ENCODE peak calls at places on chromosomes 4 and X, in six cellular contexts. J is H1, O is GM12878, L is HCT116, F is K562, V is HepG2. T is an unnamed sample.

GRCh38 chrX:135433531-135434257 is 11.9 kb downstream of the SMIM10L2A start:
- DNase-seq in J (no peak), O (no peak), L (no peak), F (no peak), V (no peak), T (no peak)

GRCh38 chrX:30822719-30823118 is 66.3 kb downstream of the TAB3 start:
- DNase-seq in J (no peak), O (no peak), L (no peak), F (no peak), V (no peak), T (no peak)

GRCh38 chr4:39883645-39884044 is 94.1 kb downstream of the PDS5A start:
- DNase-seq in J (no peak), O (no peak), L (no peak), F (no peak), V (no peak), T (no peak)

GRCh38 chrX:116240446-116240845 is 69.9 kb downstream of the AGTR2 start:
- DNase-seq in J (no peak), O (no peak), L (no peak), F (no peak), V (no peak), T (no peak)

GRCh38 chr4:76078033-76078613 is 3.6 kb downstream of the ART3 start:
- DNase-seq in J (no peak), O (no peak), L (no peak), F (no peak), V (no peak), T (no peak)

GRCh38 chrX:100636321-100636991 is at the start of gene TSPAN6:
- DNase-seq in J (peak; percentile 81), O (no peak), L (peak; percentile 81), F (peak; percentile 11), V (peak; percentile 86), T (peak; percentile 73)

GRCh38 chr4:99783940-99784339 is 32.7 kb upstream of the DAPP1 start:
- DNase-seq in J (no peak), O (no peak), L (no peak), F (no peak), V (no peak), T (no peak)

GRCh38 chr4:109155112-109155511 is 147.3 kb downstream of the COL25A1 start:
- DNase-seq in J (no peak), O (no peak), L (no peak), F (no peak), V (no peak), T (no peak)

GRCh38 chr4:7021930-7022658 is 21.1 kb upstream of the TADA2B start:
- DNase-seq in J (no peak), O (no peak), L (no peak), F (no peak), V (no peak), T (no peak)

GRCh38 chr4:142473218-142473959 is 372.7 kb downstream of the INPP4B start:
- DNase-seq in J (no peak), O (no peak), L (no peak), F (no peak), V (no peak), T (no peak)

GRCh38 chr4:122331195-122331594 is 47.6 kb upstream of the ADAD1 start:
- DNase-seq in J (no peak), O (no peak), L (no peak), F (no peak), V (no peak), T (no peak)

GRCh38 chrX:149638860-149639259 is 7.3 kb upstream of the TMEM185A start:
- DNase-seq in J (no peak), O (no peak), L (no peak), F (no peak), V (no peak), T (no peak)

GRCh38 chr4:139973015-139973414 is 181.0 kb downstream of the MAML3 start:
- DNase-seq in J (no peak), O (no peak), L (no peak), F (no peak), V (no peak), T (no peak)

GRCh38 chr4:85607624-85608023 is 132.7 kb downstream of the ARHGAP24 start:
- DNase-seq in J (no peak), O (peak; percentile 54), L (no peak), F (no peak), V (no peak), T (no peak)

GRCh38 chr4:163693211-163693610 is 198.7 kb downstream of the TMA16 start:
- DNase-seq in J (no peak), O (no peak), L (no peak), F (no peak), V (no peak), T (no peak)

GRCh38 chr4:146654976-146655761 is 16.5 kb downstream of the POU4F2 start:
- DNase-seq in J (peak; percentile 77), O (no peak), L (no peak), F (no peak), V (no peak), T (no peak)

GRCh38 chr4:41204400-41204978 is 9.9 kb downstream of the APBB2 start:
- DNase-seq in J (no peak), O (no peak), L (peak; percentile 67), F (no peak), V (peak; percentile 30), T (no peak)

GRCh38 chrX:53479295-53479694 is 45.1 kb upstream of the HSD17B10 start:
- DNase-seq in J (no peak), O (no peak), L (no peak), F (peak; percentile 38), V (no peak), T (peak; percentile 49)

GRCh38 chr4:5708171-5708828 is at the start of gene EVC2:
- DNase-seq in J (peak; percentile 82), O (no peak), L (no peak), F (peak; percentile 14), V (no peak), T (peak; percentile 33)

GRCh38 chr4:183905081-183905592 is at the start of gene STOX2:
- DNase-seq in J (peak; percentile 75), O (no peak), L (no peak), F (no peak), V (peak; percentile 26), T (no peak)

GRCh38 chr4:78200004-78200403 is 142.9 kb downstream of the FRAS1 start:
- DNase-seq in J (no peak), O (no peak), L (no peak), F (no peak), V (no peak), T (no peak)

GRCh38 chrX:425056-425455 is 38.3 kb upstream of the PPP2R3B start:
- DNase-seq in J (no peak), O (no peak), L (no peak), F (no peak), V (no peak), T (no peak)

GRCh38 chr4:123305746-123306145 is 90.8 kb upstream of the SPRY1 start:
- DNase-seq in J (no peak), O (no peak), L (no peak), F (no peak), V (no peak), T (no peak)

GRCh38 chr4:161564230-161564834 is 599.5 kb downstream of the FSTL5 start:
- DNase-seq in J (no peak), O (no peak), L (no peak), F (no peak), V (no peak), T (no peak)

GRCh38 chr4:140756292-140757219 is at the start of gene TBC1D9:
- DNase-seq in J (peak; percentile 79), O (peak; percentile 25), L (peak; percentile 86), F (no peak), V (peak; percentile 68), T (peak; percentile 90)

GRCh38 chr4:54230479-54231418 is 1.7 kb downstream of the PDGFRA start:
- DNase-seq in J (peak; percentile 76), O (no peak), L (no peak), F (no peak), V (no peak), T (no peak)

GRCh38 chrX:105211051-105211575 is 9.4 kb downstream of the TEX13A start:
- DNase-seq in J (no peak), O (no peak), L (no peak), F (no peak), V (no peak), T (no peak)

DNA sequence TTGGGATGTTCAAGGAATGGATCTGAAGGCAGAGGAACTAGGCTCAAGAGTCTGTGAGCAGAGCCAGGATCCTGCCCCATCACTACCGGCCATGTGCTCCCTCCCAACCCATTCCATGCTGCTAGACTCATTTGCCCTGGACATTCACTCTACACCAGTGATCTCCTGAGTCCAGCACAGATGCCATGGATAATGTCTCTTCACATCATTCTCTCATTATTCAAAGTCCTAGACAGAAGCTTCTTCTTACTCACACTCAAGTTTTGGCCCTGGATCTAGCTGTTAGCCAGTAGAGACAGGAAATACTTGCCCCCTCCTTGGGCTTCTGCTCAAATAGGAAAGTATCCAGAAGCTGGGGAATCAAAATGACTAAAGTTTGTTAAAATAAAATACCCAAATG is 266.8 kb upstream of the LDB2 start:
- DNase-seq in J (no peak), O (no peak), L (no peak), F (no peak), V (no peak), T (no peak)
- TF ChIP-seq ZNF274 in J (no peak), O (no peak), L (no peak), F (no peak), V (no peak), T (no peak)

GRCh38 chrX:108270739-108271396 is 167.4 kb downstream of the COL4A6 start:
- DNase-seq in J (no peak), O (no peak), L (no peak), F (no peak), V (no peak), T (no peak)
- H3K27me3 ChIP-seq in J (no peaks in the 10 kb centered on the region), O (no peaks in the 10 kb centered on the region), L (no peaks in the 10 kb centered on the region), F (no peaks in the 10 kb centered on the region), V (no peaks in the 10 kb centered on the region), T (no peaks in the 10 kb centered on the region)

GRCh38 chr4:92307156-92307555 is 3.4 kb downstream of the GRID2 start:
- DNase-seq in J (no peak), O (no peak), L (no peak), F (no peak), V (no peak), T (no peak)

GRCh38 chr4:92305148-92305877 is 1.5 kb downstream of the GRID2 start:
- DNase-seq in J (peak; percentile 93), O (no peak), L (peak; percentile 22), F (no peak), V (no peak), T (peak; percentile 77)

GRCh38 chr4:92304636-92305035 is 870 bp downstream of the GRID2 start:
- DNase-seq in J (peak; percentile 62), O (no peak), L (no peak), F (no peak), V (no peak), T (no peak)

GRCh38 chr4:92305878-92306520 is 2.2 kb downstream of the GRID2 start:
- DNase-seq in J (peak; percentile 63), O (no peak), L (no peak), F (no peak), V (no peak), T (no peak)

GRCh38 chr4:92307886-92308285 is 4.1 kb downstream of the GRID2 start:
- DNase-seq in J (no peak), O (no peak), L (no peak), F (no peak), V (no peak), T (no peak)
- TF ChIP-seq ZNF274 in J (no peak), O (no peak), L (no peak), F (no peak), V (no peak), T (no peak)

DNA sequence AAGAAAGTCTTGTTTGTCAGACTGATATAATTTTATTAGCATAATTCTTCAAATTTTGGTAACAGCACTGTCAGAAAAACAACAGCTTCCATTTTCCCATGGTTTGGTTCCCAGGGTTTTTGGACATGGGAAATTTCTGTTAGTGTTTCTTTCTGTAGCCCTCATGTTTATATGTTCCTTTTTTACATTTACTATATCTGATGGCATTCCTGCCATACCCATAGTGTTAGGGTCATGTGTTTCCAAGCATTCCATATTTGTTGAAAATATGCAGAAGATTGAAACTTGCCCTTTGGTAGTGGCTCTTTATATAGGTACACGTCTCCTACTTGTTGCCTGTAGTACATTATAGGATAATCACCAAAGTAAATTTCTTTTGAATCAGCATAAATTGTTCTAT is 65.8 kb downstream of the PDLIM5 start:
- DNase-seq in J (no peak), O (no peak), L (no peak), F (no peak), V (no peak), T (no peak)
- H3K27me3 ChIP-seq in J (no peaks in the 10 kb centered on the region), O (no peaks in the 10 kb centered on the region), L (no peaks in the 10 kb centered on the region), F (no peaks in the 10 kb centered on the region), V (no peaks in the 10 kb centered on the region), T (no peaks in the 10 kb centered on the region)